ENCODE peak calls at places on chromosome 13, in seven cellular contexts. One of them, this sample, is unnamed.

GRCh38 chr13:84962141-84962750 is 837.0 kb downstream of the SLITRK6 start:
- DNase-seq in T-helper 17 cell: no peak
- DNase-seq in stimulated activated CD4-positive, alpha-beta T cell treated with anti-CD3 and anti-CD28 coated beads, Interleukin-1b, Interleukin-23, amount 100 ng/mL, for 1 hour: no peak
- DNase-seq in fibroblast of pulmonary artery: no peak
- DNase-seq in LoVo: no peak
- DNase-seq in CD8-positive, alpha-beta memory T cell: peak
- DNase-seq in activated CD4-positive, CD25-positive, alpha-beta regulatory T cell: no peak
- DNase-seq in this sample: no peak

GRCh38 chr13:38648912-38649311 is 38.0 kb upstream of the FREM2 start:
- DNase-seq in T-helper 17 cell: no peak
- DNase-seq in stimulated activated CD4-positive, alpha-beta T cell treated with anti-CD3 and anti-CD28 coated beads, Interleukin-1b, Interleukin-23, amount 100 ng/mL, for 1 hour: no peak
- DNase-seq in fibroblast of pulmonary artery: no peak
- DNase-seq in LoVo: no peak
- DNase-seq in CD8-positive, alpha-beta memory T cell: no peak
- DNase-seq in activated CD4-positive, CD25-positive, alpha-beta regulatory T cell: no peak
- DNase-seq in this sample: no peak

GRCh38 chr13:51549050-51549449 is 35.2 kb upstream of the WDFY2 start:
- DNase-seq in T-helper 17 cell: no peak
- DNase-seq in stimulated activated CD4-positive, alpha-beta T cell treated with anti-CD3 and anti-CD28 coated beads, Interleukin-1b, Interleukin-23, amount 100 ng/mL, for 1 hour: no peak
- DNase-seq in fibroblast of pulmonary artery: no peak
- DNase-seq in LoVo: peak
- DNase-seq in CD8-positive, alpha-beta memory T cell: no peak
- DNase-seq in activated CD4-positive, CD25-positive, alpha-beta regulatory T cell: no peak
- DNase-seq in this sample: peak

GRCh38 chr13:112446347-112446861 is 70.2 kb downstream of the SPACA7 start:
- DNase-seq in T-helper 17 cell: no peak
- DNase-seq in stimulated activated CD4-positive, alpha-beta T cell treated with anti-CD3 and anti-CD28 coated beads, Interleukin-1b, Interleukin-23, amount 100 ng/mL, for 1 hour: no peak
- DNase-seq in fibroblast of pulmonary artery: no peak
- DNase-seq in LoVo: no peak
- DNase-seq in CD8-positive, alpha-beta memory T cell: no peak
- DNase-seq in activated CD4-positive, CD25-positive, alpha-beta regulatory T cell: no peak
- DNase-seq in this sample: no peak

GRCh38 chr13:74194856-74195255 is 60.7 kb upstream of the KLF12 start:
- DNase-seq in T-helper 17 cell: no peak
- DNase-seq in stimulated activated CD4-positive, alpha-beta T cell treated with anti-CD3 and anti-CD28 coated beads, Interleukin-1b, Interleukin-23, amount 100 ng/mL, for 1 hour: no peak
- DNase-seq in fibroblast of pulmonary artery: no peak
- DNase-seq in LoVo: no peak
- DNase-seq in CD8-positive, alpha-beta memory T cell: no peak
- DNase-seq in activated CD4-positive, CD25-positive, alpha-beta regulatory T cell: no peak
- DNase-seq in this sample: no peak

GRCh38 chr13:48741377-48741776 is 87.6 kb downstream of the CYSLTR2 start:
- DNase-seq in T-helper 17 cell: no peak
- DNase-seq in stimulated activated CD4-positive, alpha-beta T cell treated with anti-CD3 and anti-CD28 coated beads, Interleukin-1b, Interleukin-23, amount 100 ng/mL, for 1 hour: no peak
- DNase-seq in fibroblast of pulmonary artery: peak
- DNase-seq in LoVo: no peak
- DNase-seq in CD8-positive, alpha-beta memory T cell: no peak
- DNase-seq in activated CD4-positive, CD25-positive, alpha-beta regulatory T cell: no peak
- DNase-seq in this sample: no peak

GRCh38 chr13:79973533-79973963 is 367.4 kb downstream of the SPRY2 start:
- DNase-seq in T-helper 17 cell: no peak
- DNase-seq in stimulated activated CD4-positive, alpha-beta T cell treated with anti-CD3 and anti-CD28 coated beads, Interleukin-1b, Interleukin-23, amount 100 ng/mL, for 1 hour: no peak
- DNase-seq in fibroblast of pulmonary artery: no peak
- DNase-seq in LoVo: no peak
- DNase-seq in CD8-positive, alpha-beta memory T cell: no peak
- DNase-seq in activated CD4-positive, CD25-positive, alpha-beta regulatory T cell: no peak
- DNase-seq in this sample: peak

GRCh38 chr13:54312885-54313284 is 1284.3 kb downstream of the OLFM4 start:
- DNase-seq in T-helper 17 cell: no peak
- DNase-seq in stimulated activated CD4-positive, alpha-beta T cell treated with anti-CD3 and anti-CD28 coated beads, Interleukin-1b, Interleukin-23, amount 100 ng/mL, for 1 hour: no peak
- DNase-seq in fibroblast of pulmonary artery: no peak
- DNase-seq in LoVo: no peak
- DNase-seq in CD8-positive, alpha-beta memory T cell: no peak
- DNase-seq in activated CD4-positive, CD25-positive, alpha-beta regulatory T cell: no peak
- DNase-seq in this sample: no peak

GRCh38 chr13:75555836-75556235 is 6.2 kb downstream of the UCHL3 start:
- DNase-seq in T-helper 17 cell: no peak
- DNase-seq in stimulated activated CD4-positive, alpha-beta T cell treated with anti-CD3 and anti-CD28 coated beads, Interleukin-1b, Interleukin-23, amount 100 ng/mL, for 1 hour: no peak
- DNase-seq in fibroblast of pulmonary artery: no peak
- DNase-seq in LoVo: no peak
- DNase-seq in CD8-positive, alpha-beta memory T cell: no peak
- DNase-seq in activated CD4-positive, CD25-positive, alpha-beta regulatory T cell: no peak
- DNase-seq in this sample: no peak

GRCh38 chr13:30366083-30366482 is 56.2 kb upstream of the UBE2L5 start:
- DNase-seq in T-helper 17 cell: no peak
- DNase-seq in stimulated activated CD4-positive, alpha-beta T cell treated with anti-CD3 and anti-CD28 coated beads, Interleukin-1b, Interleukin-23, amount 100 ng/mL, for 1 hour: no peak
- DNase-seq in fibroblast of pulmonary artery: no peak
- DNase-seq in LoVo: no peak
- DNase-seq in CD8-positive, alpha-beta memory T cell: no peak
- DNase-seq in activated CD4-positive, CD25-positive, alpha-beta regulatory T cell: no peak
- DNase-seq in this sample: no peak

GRCh38 chr13:75296651-75297050 is 185.3 kb downstream of the TBC1D4 start:
- DNase-seq in T-helper 17 cell: no peak
- DNase-seq in stimulated activated CD4-positive, alpha-beta T cell treated with anti-CD3 and anti-CD28 coated beads, Interleukin-1b, Interleukin-23, amount 100 ng/mL, for 1 hour: no peak
- DNase-seq in fibroblast of pulmonary artery: no peak
- DNase-seq in LoVo: no peak
- DNase-seq in CD8-positive, alpha-beta memory T cell: no peak
- DNase-seq in activated CD4-positive, CD25-positive, alpha-beta regulatory T cell: no peak
- DNase-seq in this sample: no peak

GRCh38 chr13:24864579-24864978 is 100.6 kb downstream of the RNF17 start:
- DNase-seq in T-helper 17 cell: no peak
- DNase-seq in stimulated activated CD4-positive, alpha-beta T cell treated with anti-CD3 and anti-CD28 coated beads, Interleukin-1b, Interleukin-23, amount 100 ng/mL, for 1 hour: no peak
- DNase-seq in fibroblast of pulmonary artery: no peak
- DNase-seq in LoVo: no peak
- DNase-seq in CD8-positive, alpha-beta memory T cell: no peak
- DNase-seq in activated CD4-positive, CD25-positive, alpha-beta regulatory T cell: no peak
- DNase-seq in this sample: no peak

GRCh38 chr13:79775830-79776229 is 294.9 kb downstream of the NDFIP2 start:
- DNase-seq in T-helper 17 cell: no peak
- DNase-seq in stimulated activated CD4-positive, alpha-beta T cell treated with anti-CD3 and anti-CD28 coated beads, Interleukin-1b, Interleukin-23, amount 100 ng/mL, for 1 hour: no peak
- DNase-seq in fibroblast of pulmonary artery: peak
- DNase-seq in LoVo: peak
- DNase-seq in CD8-positive, alpha-beta memory T cell: no peak
- DNase-seq in activated CD4-positive, CD25-positive, alpha-beta regulatory T cell: no peak
- DNase-seq in this sample: peak

GRCh38 chr13:19927117-19927734 is 31.3 kb upstream of the ZMYM2 start:
- DNase-seq in T-helper 17 cell: no peak
- DNase-seq in stimulated activated CD4-positive, alpha-beta T cell treated with anti-CD3 and anti-CD28 coated beads, Interleukin-1b, Interleukin-23, amount 100 ng/mL, for 1 hour: no peak
- DNase-seq in fibroblast of pulmonary artery: peak
- DNase-seq in LoVo: peak
- DNase-seq in CD8-positive, alpha-beta memory T cell: no peak
- DNase-seq in activated CD4-positive, CD25-positive, alpha-beta regulatory T cell: no peak
- DNase-seq in this sample: peak